ENCODE peak calls at places on chromosomes 16 and 17, in four cellular contexts. U is K562, G is GM12878, V is H1. H is an unnamed sample.

GRCh38 chr17:27563532-27563931 is 67.5 kb upstream of the LGALS9 start:
- DNase-seq in U (no peak), V (no peak), G (no peak), H (no peak)

GRCh38 chr16:1535391-1536291 is 2.2 kb downstream of the TMEM204 start:
- DNase-seq in U (no peak), V (no peak), G (no peak), H (no peak)

GRCh38 chr17:44152875-44153274 is 11.1 kb downstream of the HROB start:
- DNase-seq in G (no peak), V (no peak), U (no peak), H (no peak)

GRCh38 chr17:19346351-19347255 is 15.9 kb downstream of the B9D1 start:
- DNase-seq in G (no peak), V (no peak), U (peak), H (peak)

GRCh38 chr17:66755101-66755943 is 79.6 kb upstream of the CACNG5 start:
- DNase-seq in V (no peak), U (no peak), G (no peak), H (no peak)

GRCh38 chr17:16474012-16474725 is 17.8 kb downstream of the LRRC75A start:
- DNase-seq in G (no peak), V (no peak), U (no peak), H (no peak)

GRCh38 chr17:62085511-62086408 is 20.7 kb upstream of the MED13 start:
- DNase-seq in V (no peak), U (peak), G (no peak), H (peak)

GRCh38 chr17:81859906-81860755 is at the start of gene P4HB:
- DNase-seq in V (peak), U (no peak), G (no peak), H (no peak)

GRCh38 chr16:24523569-24523968 is 15.8 kb upstream of the RBBP6 start:
- DNase-seq in V (no peak), G (no peak), U (peak), H (no peak)

GRCh38 chr16:50846511-50846910 is 104.6 kb downstream of the CYLD start:
- DNase-seq in V (no peak), U (no peak), G (no peak), H (no peak)

GRCh38 chr17:80953471-80954315 is 37.9 kb upstream of the CHMP6 start:
- DNase-seq in V (no peak), G (no peak), U (no peak), H (no peak)

GRCh38 chr17:18194394-18194793 is 10.8 kb downstream of the ALKBH5 start:
- DNase-seq in V (no peak), G (no peak), U (no peak), H (no peak)

GRCh38 chr17:51873302-51873701 is 285.2 kb downstream of the CA10 start:
- DNase-seq in U (no peak), G (no peak), V (no peak), H (no peak)

GRCh38 chr17:71975998-71976649 is 144.7 kb upstream of the SOX9 start:
- DNase-seq in V (no peak), G (no peak), U (no peak), H (no peak)

GRCh38 chr17:21392257-21392656 is 16.1 kb downstream of the KCNJ12 start:
- DNase-seq in V (no peak), U (no peak), G (no peak), H (no peak)

GRCh38 chr17:34269969-34270368 is at the start of gene CCL7:
- DNase-seq in V (no peak), G (no peak), U (no peak), H (no peak)

GRCh38 chr17:12659500-12659899 is 6.2 kb upstream of the MYOCD start:
- DNase-seq in G (no peak), V (no peak), U (no peak), H (no peak)

GRCh38 chr17:42087736-42088705 is 10.3 kb downstream of the ZNF385C start:
- DNase-seq in U (no peak), G (no peak), V (no peak), H (peak)

GRCh38 chr17:50487213-50488096 is 8.8 kb downstream of the RSAD1 start:
- DNase-seq in U (no peak), G (no peak), V (no peak), H (no peak)

GRCh38 chr17:78239489-78239931 is 8.1 kb downstream of the TMEM235 start:
- DNase-seq in U (peak), V (peak), G (no peak), H (no peak)

GRCh38 chr17:69450857-69451410 is 36.4 kb downstream of the MAP2K6 start:
- DNase-seq in U (no peak), G (no peak), V (no peak), H (no peak)

GRCh38 chr16:6863135-6863534 is 469.5 kb upstream of the RBFOX1 start:
- DNase-seq in G (no peak), U (no peak), V (no peak), H (no peak)

GRCh38 chr17:77211681-77212080 is 70.9 kb downstream of the SEC14L1 start:
- DNase-seq in G (no peak), V (no peak), U (no peak), H (no peak)

GRCh38 chr17:56842577-56842976 is 8.6 kb downstream of the DGKE start:
- DNase-seq in V (no peak), G (no peak), U (no peak), H (no peak)
- TF ChIP-seq USF2 in V (no peak), G (no peak), U (no peak), H (no peak)

DNA sequence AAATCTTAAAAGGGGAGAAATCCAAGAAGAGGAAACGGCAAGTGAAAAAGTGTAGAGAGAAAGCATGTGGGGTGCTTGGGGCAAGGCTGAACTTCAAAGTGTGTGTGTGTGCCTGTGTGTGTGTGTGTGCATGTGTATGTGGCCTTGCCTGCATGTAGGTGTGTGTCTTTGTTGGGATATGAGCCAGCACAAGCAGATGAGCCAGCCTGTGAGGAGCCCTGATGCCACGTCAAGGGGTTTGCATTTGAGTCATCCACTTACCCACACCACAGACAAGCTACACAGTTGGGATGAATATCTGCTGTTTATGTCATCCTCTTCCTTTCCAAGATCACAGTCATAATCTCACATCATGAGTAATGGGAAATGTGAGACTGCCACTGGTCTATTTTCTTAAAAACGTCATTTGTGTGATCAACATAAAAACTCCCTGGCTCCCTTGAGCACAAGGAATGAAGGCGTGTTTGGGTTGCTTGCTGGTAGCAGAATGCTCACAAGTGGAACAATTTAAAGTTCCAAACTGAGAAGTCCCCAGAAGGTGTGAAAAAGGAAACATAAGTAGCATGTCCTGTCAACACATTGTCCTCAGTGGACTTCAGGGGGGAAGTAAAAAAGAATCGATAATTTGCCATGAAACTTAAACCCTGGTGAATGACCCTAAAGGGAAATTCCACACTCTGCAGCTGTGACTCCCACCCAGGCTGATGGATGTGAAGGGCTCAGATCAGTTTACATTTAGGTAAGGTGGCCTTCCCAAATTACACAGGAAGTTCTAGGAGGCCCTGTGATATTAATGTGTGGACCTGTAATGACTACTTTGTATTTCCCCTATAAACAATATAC is 14.7 kb downstream of the KCTD19 start:
- DNase-seq in U (no peak), G (peak), V (no peak), H (peak)
- TF ChIP-seq KDM1A in U (no peak), G (no peak), V (no peak), H (no peak)

DNA sequence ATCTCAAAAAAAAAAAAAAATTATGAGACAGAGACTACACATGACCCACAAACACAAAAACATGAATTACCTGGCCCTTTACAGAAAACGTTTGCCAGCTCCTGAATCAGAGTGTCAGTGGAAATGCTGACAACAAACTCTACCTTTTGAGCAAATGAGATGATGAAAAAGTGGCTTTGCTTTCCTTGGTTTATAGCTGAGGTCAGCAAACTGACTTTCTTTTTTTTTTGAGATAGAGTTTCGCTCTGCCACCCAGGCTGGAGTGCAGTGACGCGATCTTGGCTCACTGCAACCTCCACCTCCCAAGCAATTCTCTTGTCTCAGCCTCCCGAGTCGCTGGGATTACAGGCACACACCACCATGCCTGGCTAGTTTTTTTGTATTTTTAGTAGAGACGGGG is 46.3 kb downstream of the ZCCHC14 start:
- DNase-seq in V (no peak), G (no peak), U (no peak), H (no peak)
- TF ChIP-seq GABPA in V (no peak), G (no peak), U (no peak), H (no peak)

GRCh38 chr16:84278968-84279367 is 15.7 kb upstream of the WFDC1 start:
- DNase-seq in G (no peak), V (no peak), U (no peak), H (no peak)
- TF ChIP-seq USF2 in G (no peak), V (no peak), U (no peak), H (no peak)

GRCh38 chr16:84044108-84044488 is 1.5 kb upstream of the SLC38A8 start:
- DNase-seq in V (no peak), U (peak), G (no peak), H (peak)
- TF ChIP-seq KDM1A in V (no peak), U (no peak), G (no peak), H (no peak)

DNA sequence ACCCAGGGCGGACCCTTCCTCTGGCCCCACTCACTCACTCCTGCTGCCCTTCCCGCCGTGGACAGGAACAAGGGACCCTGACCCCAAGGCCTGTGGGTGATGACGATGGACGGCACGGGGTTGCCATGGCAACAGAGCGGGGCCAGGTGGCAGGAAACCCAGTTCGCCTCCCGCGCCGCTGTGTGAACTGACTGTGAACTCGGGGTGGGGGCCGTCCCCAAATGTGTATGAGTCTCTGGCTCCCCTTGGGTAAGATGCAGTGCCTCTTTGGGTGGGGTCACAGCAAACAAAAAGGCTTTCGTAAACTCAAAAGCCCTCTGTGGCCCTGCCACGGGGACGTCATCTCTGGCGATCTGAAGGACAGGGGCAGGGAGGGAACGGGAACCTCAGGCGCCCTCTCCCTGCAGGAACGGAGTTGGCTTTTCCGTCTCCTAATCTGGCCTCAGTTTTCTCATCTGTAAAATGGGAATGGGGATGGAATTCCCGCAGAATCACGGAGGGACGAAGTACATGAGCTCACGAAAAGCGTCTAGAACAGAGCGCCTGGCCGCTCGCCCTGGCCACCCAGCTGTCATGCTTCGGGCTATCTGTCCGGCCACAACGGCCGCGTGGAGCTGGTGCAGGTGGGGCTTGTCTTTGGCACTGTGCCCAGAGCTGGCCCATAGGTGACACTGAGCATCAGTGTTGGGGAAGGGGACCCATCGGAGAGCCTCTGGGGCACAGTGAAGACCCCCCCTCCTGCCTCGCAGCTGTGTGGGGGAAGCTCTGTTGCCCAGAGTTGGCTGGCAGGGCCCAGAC is 44.9 kb upstream of the PABPN1L start:
- DNase-seq in U (no peak), V (no peak), G (no peak), H (no peak)
- TF ChIP-seq GABPA in U (no peak), V (no peak), G (no peak), H (no peak)

GRCh38 chr17:73972901-73973300 is 230.6 kb upstream of the RPL38 start:
- DNase-seq in V (no peak), G (no peak), U (no peak), H (no peak)
- TF ChIP-seq USF2 in V (no peak), G (no peak), U (no peak), H (no peak)

GRCh38 chr16:2839650-2840450 is 9.7 kb downstream of the ZG16B start:
- DNase-seq in V (no peak), G (no peak), U (no peak), H (no peak)
- TF ChIP-seq KDM1A in V (no peak), G (no peak), U (no peak), H (no peak)

DNA sequence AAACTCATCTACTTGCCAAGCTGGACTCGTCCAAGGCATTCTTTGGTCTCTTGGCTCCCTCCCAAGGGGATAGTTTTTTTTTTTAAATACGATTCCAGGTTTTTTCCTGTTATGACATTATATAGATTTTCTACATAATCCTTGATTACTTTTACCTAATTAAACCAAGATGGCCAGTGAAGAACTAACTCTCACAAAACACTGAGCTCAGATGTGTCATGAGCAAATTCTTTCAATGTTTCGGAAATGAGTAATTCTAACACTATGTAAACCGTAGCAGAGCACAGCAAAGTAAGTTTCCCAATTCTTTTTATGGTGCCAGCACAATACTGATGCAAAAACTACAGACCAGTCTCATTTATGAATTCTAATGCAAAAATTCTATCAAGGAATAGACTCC is 1.8 kb downstream of the ZNF23 start:
- DNase-seq in G (no peak), U (no peak), V (no peak), H (no peak)
- TF ChIP-seq GABPA in G (no peak), U (no peak), V (no peak), H (no peak)

DNA sequence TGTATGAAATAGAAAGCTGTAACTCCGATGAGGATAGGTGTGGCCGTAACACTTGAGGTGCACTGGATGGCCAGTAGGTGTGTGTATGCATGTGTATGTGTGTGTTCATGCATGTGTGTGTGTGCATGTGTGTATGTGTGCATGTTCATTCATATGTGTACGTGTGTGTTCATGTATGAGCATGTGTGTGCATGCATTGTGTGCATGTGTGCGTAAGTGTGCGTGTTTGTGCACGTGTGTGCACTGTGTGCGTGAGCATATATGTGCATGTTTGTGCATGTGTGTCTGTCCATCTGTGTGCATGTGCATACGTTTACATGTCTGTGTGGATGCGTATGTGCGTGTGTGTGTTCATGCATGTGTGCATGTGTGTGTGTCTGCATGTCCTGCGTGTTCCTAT is 145.5 kb downstream of the C16orf95 start:
- DNase-seq in V (no peak), U (no peak), G (no peak), H (no peak)
- TF ChIP-seq USF2 in V (no peak), U (no peak), G (no peak), H (no peak)

H was measured in HepG2.